ENCODE peak calls at places on chromosome 13, in nine cellular contexts. J is tibial artery; W is dorsolateral prefrontal cortex; E is fibroblast of lung; X is CD8-positive, alpha-beta memory T cell; Z is thoracic aorta; S is substantia nigra; T is pancreas; H is breast epithelium. O is an unnamed sample.

GRCh38 chr13:110126391-110126961 is 180.5 kb downstream of the COL4A1 start:
- DNase-seq in J (no peak), W (no peak), E (peak), X (no peak), Z (no peak), S (no peak), T (no peak), H (no peak), O (peak)

GRCh38 chr13:97945792-97946419 is 7.6 kb upstream of the IPO5 start:
- DNase-seq in J (no peak), W (no peak), E (no peak), X (no peak), Z (no peak), S (no peak), T (no peak), H (no peak), O (no peak)

GRCh38 chr13:83996415-83996814 is 114.1 kb upstream of the SLITRK1 start:
- DNase-seq in J (no peak), W (no peak), E (no peak), X (no peak), Z (no peak), S (no peak), T (no peak), H (no peak), O (no peak)

GRCh38 chr13:94121686-94122085 is 357.8 kb downstream of the DCT start:
- DNase-seq in J (no peak), W (no peak), E (peak), X (no peak), Z (no peak), S (no peak), T (no peak), H (no peak), O (no peak)

GRCh38 chr13:27088619-27089018 is 83.0 kb downstream of the USP12 start:
- DNase-seq in J (no peak), W (no peak), E (no peak), X (no peak), Z (no peak), S (no peak), T (no peak), H (no peak), O (no peak)

GRCh38 chr13:107117327-107118012 is 549.5 kb upstream of the ARGLU1 start:
- DNase-seq in J (no peak), W (no peak), E (no peak), X (no peak), Z (no peak), S (no peak), T (no peak), H (no peak), O (no peak)

GRCh38 chr13:101149735-101150380 is 266.4 kb downstream of the NALCN start:
- DNase-seq in J (no peak), W (no peak), E (peak), X (no peak), Z (no peak), S (no peak), T (no peak), H (no peak), O (no peak)

GRCh38 chr13:90750021-90750420 is 597.5 kb upstream of the MIR17HG start:
- DNase-seq in J (no peak), W (no peak), E (no peak), X (no peak), Z (no peak), S (no peak), T (no peak), H (no peak), O (no peak)

GRCh38 chr13:33123066-33123940 is 107.1 kb downstream of the KL start:
- DNase-seq in J (peak), W (no peak), E (peak), X (no peak), Z (no peak), S (peak), T (no peak), H (no peak), O (no peak)

GRCh38 chr13:27183561-27184147 is 12.0 kb upstream of the USP12 start:
- DNase-seq in J (no peak), W (no peak), E (peak), X (no peak), Z (no peak), S (no peak), T (no peak), H (no peak), O (no peak)

GRCh38 chr13:41588899-41589298 is 131.5 kb downstream of the RGCC start:
- DNase-seq in J (no peak), W (no peak), E (peak), X (no peak), Z (no peak), S (no peak), T (no peak), H (no peak), O (no peak)

GRCh38 chr13:100197591-100198365 is 108.9 kb downstream of the PCCA start:
- DNase-seq in J (no peak), W (no peak), E (no peak), X (no peak), Z (no peak), S (no peak), T (no peak), H (no peak), O (no peak)

GRCh38 chr13:63377986-63378385 is 1962.3 kb upstream of the PCDH20 start:
- DNase-seq in J (no peak), W (no peak), E (no peak), X (no peak), Z (no peak), S (no peak), T (no peak), H (no peak), O (no peak)

GRCh38 chr13:58584610-58585009 is 953.1 kb downstream of the PCDH17 start:
- DNase-seq in J (no peak), W (no peak), E (no peak), X (no peak), Z (no peak), S (no peak), T (no peak), H (no peak), O (no peak)

GRCh38 chr13:112928958-112929777 is 39.8 kb upstream of the MCF2L start:
- DNase-seq in J (no peak), W (no peak), E (peak), X (no peak), Z (no peak), S (no peak), T (no peak), H (no peak), O (no peak)

GRCh38 chr13:112931028-112931934 is 37.7 kb upstream of the MCF2L start:
- DNase-seq in J (no peak), W (no peak), E (peak), X (no peak), Z (no peak), S (no peak), T (no peak), H (peak), O (no peak)

GRCh38 chr13:112930192-112930591 is 38.8 kb upstream of the MCF2L start:
- DNase-seq in J (no peak), W (no peak), E (no peak), X (no peak), Z (no peak), S (no peak), T (no peak), H (no peak), O (no peak)

GRCh38 chr13:112928020-112928931 is 40.7 kb upstream of the MCF2L start:
- DNase-seq in J (no peak), W (no peak), E (peak), X (no peak), Z (no peak), S (no peak), T (no peak), H (no peak), O (no peak)

DNA sequence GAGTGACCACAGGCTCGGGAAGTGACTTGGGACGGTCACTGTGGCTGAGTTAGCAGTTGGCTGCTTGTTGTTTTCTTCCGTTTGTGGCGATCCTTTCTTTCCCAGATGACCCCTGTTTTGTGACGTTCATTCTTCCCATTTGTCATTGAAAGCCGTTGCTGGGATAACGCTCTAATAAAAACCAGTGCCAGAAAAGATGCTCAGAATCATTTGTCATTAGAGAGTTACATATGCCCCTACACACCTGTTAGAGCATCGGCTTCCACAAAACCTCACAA is 39.3 kb upstream of the MCF2L start:
- DNase-seq in J (no peak), W (no peak), E (no peak), X (no peak), Z (no peak), S (no peak), T (no peak), H (no peak), O (no peak)
- H3K27ac ChIP-seq in J (no peak), W (no peak), E (no peak), X (no peak), Z (no peak), S (no peak), T (peak), H (no peak), O (no peak)

DNA sequence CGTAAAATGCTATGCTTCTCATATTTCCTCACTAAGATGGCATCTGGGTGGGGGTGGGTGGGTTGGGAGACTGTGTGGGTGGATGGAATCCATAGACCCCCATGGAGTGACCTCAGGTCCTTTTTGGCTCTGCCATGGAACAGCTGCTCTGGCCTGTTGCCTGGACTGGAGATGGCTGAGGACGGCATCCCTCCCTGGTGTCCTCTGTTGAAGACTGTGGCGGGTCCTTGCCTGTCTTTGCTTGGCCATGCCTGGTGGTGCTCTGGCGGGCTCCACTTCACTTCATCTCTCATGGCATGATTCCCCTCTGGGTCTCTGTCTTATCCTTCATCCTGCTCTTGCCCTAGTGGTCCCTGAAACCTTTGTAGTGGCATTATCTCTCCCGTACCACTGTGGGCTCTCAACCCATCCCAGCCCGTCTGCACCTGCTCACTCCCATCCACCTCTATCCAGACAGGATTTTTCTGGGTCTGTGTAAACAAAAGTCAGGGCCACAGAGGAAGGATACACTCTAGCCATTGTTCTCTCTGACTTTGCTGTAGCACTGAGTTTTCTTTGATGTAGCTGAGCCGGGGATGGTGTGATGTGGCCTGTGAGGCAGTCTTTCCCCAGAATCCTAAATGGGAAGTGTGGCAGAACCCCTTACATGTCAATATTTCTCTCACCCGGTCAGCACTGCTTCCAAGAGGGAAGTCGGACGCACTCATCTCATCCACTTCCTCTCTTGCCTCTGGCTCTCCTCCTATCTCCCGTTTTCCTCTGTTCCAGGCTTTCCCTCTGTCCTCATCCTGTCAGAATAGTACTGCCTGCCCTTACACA is 36.1 kb downstream of the WDFY2 start:
- DNase-seq in J (no peak), W (peak), E (no peak), X (no peak), Z (no peak), S (peak), T (no peak), H (no peak), O (no peak)
- H3K27ac ChIP-seq in J (peak), W (peak), E (no peak), X (no peak), Z (peak), S (peak), T (no peak), H (peak), O (peak)

DNA sequence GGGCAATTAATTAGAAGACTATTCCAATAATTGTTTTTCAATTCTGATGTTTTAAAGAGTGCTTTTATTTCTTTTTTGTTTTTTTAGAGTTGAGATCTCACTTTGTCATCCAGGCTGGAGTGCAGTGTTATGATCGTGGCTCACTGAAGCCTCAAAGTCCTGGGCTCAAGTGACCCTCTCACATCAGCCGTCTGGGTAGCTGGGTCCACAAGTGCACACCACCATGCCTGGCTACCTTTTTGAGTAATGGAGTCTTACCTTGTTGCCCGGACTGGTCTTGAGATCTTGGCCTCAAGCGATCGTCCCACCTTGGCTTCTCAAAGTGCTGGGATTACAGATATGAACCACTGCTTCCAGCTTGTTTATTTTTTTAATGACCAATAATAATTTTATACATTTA is 207.8 kb downstream of the NDFIP2 start:
- DNase-seq in J (no peak), W (no peak), E (no peak), X (no peak), Z (no peak), S (no peak), T (no peak), H (no peak), O (no peak)
- H3K27ac ChIP-seq in J (no peak), W (no peak), E (no peak), X (no peak), Z (no peak), S (no peak), T (no peak), H (no peak), O (no peak)

GRCh38 chr13:114064516-114065140 is 67.8 kb downstream of the RASA3 start:
- DNase-seq in J (no peak), W (peak), E (peak), X (no peak), Z (no peak), S (peak), T (no peak), H (no peak), O (no peak)
- H3K27ac ChIP-seq in J (peak), W (peak), E (peak), X (peak), Z (peak), S (peak), T (peak), H (peak), O (peak)

GRCh38 chr13:57138988-57139387 is 1.7 kb upstream of the PRR20A start:
- DNase-seq in J (no peak), W (no peak), E (no peak), X (no peak), Z (no peak), S (no peak), T (no peak), H (no peak), O (no peak)
- H3K27ac ChIP-seq in J (no peak), W (no peak), E (no peak), X (no peak), Z (no peak), S (no peak), T (no peak), H (no peak), O (no peak)